ENCODE peak calls at places on chromosomes 12 and 14, in five cellular contexts. H, Q, P, O and I are unnamed samples.
A peak's percentile ranks its signal among the peaks of the same experiment; 100 is the strongest.

GRCh38 chr14:98069712-98070133 is 1202.3 kb downstream of the BCL11B start:
- DNase-seq in H (peak; percentile 4), Q (no peak), P (no peak), O (peak; percentile 60), I (no peak)

GRCh38 chr12:48352157-48352775 is 1.5 kb upstream of the ZNF641 start:
- DNase-seq in H (no peak), Q (no peak), P (no peak), O (no peak), I (no peak)

GRCh38 chr12:113007166-113007565 is 28.8 kb downstream of the OAS2 start:
- DNase-seq in H (peak; percentile 24), Q (no peak), P (no peak), O (no peak), I (no peak)

GRCh38 chr12:3655331-3655900 is 97.5 kb downstream of the CRACR2A start:
- DNase-seq in H (peak; percentile 19), Q (no peak), P (no peak), O (peak; percentile 80), I (no peak)

GRCh38 chr12:122006186-122006926 is 15.3 kb upstream of the BCL7A start:
- DNase-seq in H (no peak), Q (no peak), P (no peak), O (no peak), I (no peak)

GRCh38 chr14:88078525-88078924 is 73.6 kb downstream of the GPR65 start:
- DNase-seq in H (no peak), Q (no peak), P (no peak), O (peak; percentile 19), I (no peak)

GRCh38 chr12:109868182-109869051 is 11.9 kb downstream of the GLTP start:
- DNase-seq in H (no peak), Q (no peak), P (no peak), O (no peak), I (no peak)

GRCh38 chr12:131980263-131980662 is 30.5 kb downstream of the EP400 start:
- DNase-seq in H (peak; percentile 54), Q (no peak), P (no peak), O (no peak), I (no peak)

GRCh38 chr14:74846168-74846567 is 29.8 kb downstream of the PROX2 start:
- DNase-seq in H (no peak), Q (no peak), P (no peak), O (no peak), I (peak; percentile 23)

GRCh38 chr12:61037792-61038191 is 1222.4 kb upstream of the USP15 start:
- DNase-seq in H (no peak), Q (no peak), P (no peak), O (no peak), I (no peak)

GRCh38 chr14:95039259-95039992 is 117.9 kb downstream of the DICER1 start:
- DNase-seq in H (no peak), Q (peak; percentile 20), P (no peak), O (no peak), I (no peak)

GRCh38 chr12:64181504-64182291 is 40.4 kb downstream of the KICS2 start:
- DNase-seq in H (peak; percentile 90), Q (peak; percentile 44), P (no peak), O (peak; percentile 42), I (peak; percentile 66)

GRCh38 chr12:954736-955135 is 5.2 kb upstream of the RAD52 start:
- DNase-seq in H (no peak), Q (no peak), P (no peak), O (no peak), I (no peak)

GRCh38 chr14:72812292-72812851 is 81.5 kb downstream of the DPF3 start:
- DNase-seq in H (no peak), Q (peak; percentile 27), P (peak; percentile 68), O (peak; percentile 50), I (no peak)

GRCh38 chr14:59482471-59483331 is 1.5 kb downstream of the L3HYPDH start:
- DNase-seq in H (peak; percentile 83), Q (no peak), P (no peak), O (no peak), I (no peak)

GRCh38 chr12:12985817-12986408 is 14.2 kb downstream of the HEBP1 start:
- DNase-seq in H (peak; percentile 59), Q (no peak), P (no peak), O (peak; percentile 91), I (no peak)

GRCh38 chr12:68887641-68888040 is 45.3 kb downstream of the CPM start:
- DNase-seq in H (no peak), Q (no peak), P (no peak), O (no peak), I (no peak)

GRCh38 chr14:102892660-102893059 is 29.8 kb upstream of the AMN start:
- DNase-seq in H (no peak), Q (no peak), P (no peak), O (no peak), I (no peak)

GRCh38 chr12:65881965-65882413 is 57.7 kb downstream of the HMGA2 start:
- DNase-seq in H (no peak), Q (peak; percentile 75), P (peak; percentile 33), O (peak; percentile 38), I (peak; percentile 75)

GRCh38 chr14:93156693-93157369 is 27.9 kb downstream of the MOAP1 start:
- DNase-seq in H (no peak), Q (no peak), P (no peak), O (no peak), I (no peak)

GRCh38 chr14:23577004-23577681 is 1.4 kb downstream of the JPH4 start:
- DNase-seq in H (no peak), Q (peak; percentile 44), P (no peak), O (peak; percentile 71), I (no peak)

GRCh38 chr12:46271846-46272245 is 3.0 kb upstream of the SLC38A1 start:
- DNase-seq in H (no peak), Q (no peak), P (no peak), O (no peak), I (no peak)

GRCh38 chr14:66746316-66747006 is 238.5 kb downstream of the GPHN start:
- DNase-seq in H (peak; percentile 66), Q (no peak), P (no peak), O (peak; percentile 57), I (peak; percentile 7)

GRCh38 chr14:87869619-87870583 is 123.1 kb downstream of the GALC start:
- DNase-seq in H (no peak), Q (no peak), P (no peak), O (no peak), I (no peak)

GRCh38 chr14:89650077-89650978 is 233.3 kb upstream of the FOXN3 start:
- DNase-seq in H (no peak), Q (no peak), P (no peak), O (no peak), I (no peak)

DNA sequence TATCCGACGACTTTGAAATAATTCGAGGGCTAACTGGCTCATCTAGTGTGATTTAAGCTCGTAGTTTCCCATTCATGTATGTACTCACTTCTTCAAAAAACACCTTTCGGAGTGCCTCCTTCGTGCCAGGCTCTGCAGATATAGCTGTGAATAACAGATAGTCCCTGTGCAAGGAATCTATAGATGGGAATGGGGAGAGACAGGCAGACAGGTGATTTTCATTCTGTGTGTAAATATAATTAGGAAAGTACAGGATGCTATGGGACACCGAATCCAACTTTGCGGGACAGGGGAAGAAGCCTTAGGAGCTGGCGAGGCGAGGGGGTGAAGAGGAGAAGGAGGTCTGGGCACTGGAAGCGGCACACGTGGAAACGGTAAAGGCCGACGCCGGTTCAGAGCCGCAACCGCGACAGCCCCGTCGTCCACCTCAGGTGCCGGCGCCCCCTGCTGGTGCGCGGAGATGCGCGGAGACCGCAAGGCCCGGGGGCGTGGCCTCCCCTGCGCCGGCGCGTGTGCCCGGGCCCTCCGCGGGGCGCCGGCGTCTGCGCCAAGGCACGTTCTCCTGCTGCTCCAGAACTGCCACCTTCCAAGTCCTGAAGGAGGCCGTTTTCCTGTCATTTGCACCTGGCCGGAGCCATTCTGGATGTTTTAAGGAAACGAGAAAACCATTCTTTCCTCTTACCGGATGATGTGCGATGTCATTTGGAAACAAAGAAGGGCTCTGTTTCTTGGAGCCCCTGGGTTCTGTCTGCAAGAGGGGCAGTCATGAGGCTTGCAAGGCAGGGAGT is 18.0 kb upstream of the CACNA1C start:
- DNase-seq in H (peak; percentile 83), Q (peak; percentile 90), P (peak; percentile 30), O (peak; percentile 95), I (peak; percentile 81)
- H3K27ac ChIP-seq in H (peak overlapping the region; percentile 35), Q (no peak overlapping the region), P (no peak overlapping the region), O (no peak overlapping the region), I (no peak overlapping the region)

DNA sequence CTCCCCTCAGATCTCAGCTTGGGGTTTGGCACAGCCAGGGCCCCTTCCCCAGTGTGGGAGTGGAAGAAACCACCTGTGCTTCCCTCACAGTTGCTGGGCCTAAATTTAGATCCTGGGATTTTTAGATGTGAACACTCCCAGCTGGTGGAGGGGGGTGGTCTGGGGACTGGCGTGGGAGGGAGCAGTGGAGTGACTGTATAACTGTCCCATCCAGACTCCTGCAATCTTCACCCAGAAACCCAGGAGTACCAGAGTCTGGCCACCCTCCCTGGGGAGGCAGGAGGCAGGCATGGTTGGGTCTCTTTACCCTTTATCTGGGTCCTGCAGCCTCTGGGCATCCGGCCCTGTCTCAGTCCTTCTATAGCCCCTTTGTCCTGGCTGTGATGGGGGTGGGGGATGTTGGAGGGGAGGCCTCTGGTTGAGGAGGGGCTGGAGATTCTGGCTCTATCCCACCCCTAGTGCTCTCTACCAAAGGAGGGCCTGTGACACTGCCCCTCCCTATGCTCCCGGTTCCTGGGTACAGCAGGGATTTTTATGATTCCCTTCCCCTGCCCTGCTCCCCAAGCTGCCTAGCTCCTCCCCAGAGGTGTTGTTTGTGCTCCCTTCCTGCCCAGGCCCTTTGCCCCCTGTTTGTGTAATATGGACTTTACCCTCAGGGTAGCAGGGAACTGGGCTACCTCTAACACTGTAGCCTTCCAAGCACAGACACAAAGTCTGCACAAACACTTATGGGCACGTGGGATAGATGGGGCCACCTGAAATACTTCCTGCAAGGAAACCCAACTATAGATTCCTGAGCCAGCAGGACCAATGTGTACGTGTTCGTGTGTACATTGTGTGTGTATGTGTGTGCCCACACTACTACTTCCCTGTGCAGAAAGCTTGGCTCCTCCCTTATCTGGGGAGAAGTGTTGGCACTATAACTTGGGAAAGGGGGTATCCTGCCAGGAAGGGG is 1.7 kb downstream of the ERBB3 start:
- DNase-seq in H (peak; percentile 30), Q (peak; percentile 82), P (no peak), O (peak; percentile 27), I (no peak)
- H3K27ac ChIP-seq in H (peak overlapping the region; percentile 62), Q (peak overlapping the region; percentile 92), P (no peak overlapping the region), O (peak overlapping the region; percentile 98), I (peak overlapping the region; percentile 92)

GRCh38 chr12:52189376-52190174 is 2.2 kb downstream of the KRT80 start:
- DNase-seq in H (no peak), Q (no peak), P (no peak), O (no peak), I (no peak)
- H3K27ac ChIP-seq in H (peak overlapping the region; percentile 100), Q (no peak overlapping the region), P (peak overlapping the region; percentile 84), O (no peak overlapping the region), I (no peak overlapping the region)

DNA sequence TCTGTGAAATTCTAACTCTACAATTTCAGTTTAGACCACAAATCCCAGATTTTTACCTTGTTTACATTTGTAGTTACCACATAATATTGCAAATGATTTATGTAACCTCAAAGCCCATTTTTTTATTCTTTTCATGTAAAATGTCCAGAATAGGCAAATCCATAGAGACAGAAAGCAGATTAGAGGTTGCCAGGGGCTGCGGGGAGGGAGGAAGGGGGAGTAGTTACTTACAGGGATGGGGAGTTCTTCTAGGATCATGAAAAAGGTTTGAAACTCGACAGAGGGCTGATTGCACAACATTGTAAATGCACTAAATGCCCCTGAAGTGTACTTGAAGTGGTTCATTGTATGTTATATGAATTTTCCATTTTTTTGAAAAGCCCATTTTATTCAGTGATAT is 66.5 kb downstream of the PPP2R5C start:
- DNase-seq in H (no peak), Q (no peak), P (no peak), O (no peak), I (no peak)
- H3K27ac ChIP-seq in H (no peak overlapping the region), Q (no peak overlapping the region), P (no peak overlapping the region), O (no peak overlapping the region), I (no peak overlapping the region)

GRCh38 chr12:129870796-129871195 is 33.0 kb downstream of the TMEM132D start:
- DNase-seq in H (no peak), Q (no peak), P (no peak), O (no peak), I (no peak)
- H3K27ac ChIP-seq in H (no peak overlapping the region), Q (no peak overlapping the region), P (no peak overlapping the region), O (no peak overlapping the region), I (no peak overlapping the region)